ENCODE peak calls at places on chromosomes 13 and 19, in seven cellular contexts. One of them, this sample, is unnamed.

GRCh38 chr19:1566392-1567115 is 1.6 kb downstream of the MEX3D start:
- DNase-seq in ELF-1: peak
- DNase-seq in activated naive CD8-positive, alpha-beta T cell treated with anti-CD3 and anti-CD28 coated beads for 36 hours: no peak
- DNase-seq in lung: peak
- DNase-seq in HCEC 1CT: peak
- DNase-seq in stimulated activated CD4-positive, alpha-beta T cell treated with anti-CD3 and anti-CD28 coated beads, Interleukin-4, amount 100 ng/mL, for 1 hour: no peak
- DNase-seq in activated CD8-positive, alpha-beta T cell treated with anti-CD3 and anti-CD28 coated beads, Interleukin-2, amount 10 ng/mL, durations not matched to agents 7 days and 5 days: no peak
- DNase-seq in this sample: peak

GRCh38 chr13:94673841-94674240 is 38.5 kb downstream of the SOX21 start:
- DNase-seq in ELF-1: peak
- DNase-seq in activated naive CD8-positive, alpha-beta T cell treated with anti-CD3 and anti-CD28 coated beads for 36 hours: no peak
- DNase-seq in lung: no peak
- DNase-seq in HCEC 1CT: no peak
- DNase-seq in stimulated activated CD4-positive, alpha-beta T cell treated with anti-CD3 and anti-CD28 coated beads, Interleukin-4, amount 100 ng/mL, for 1 hour: no peak
- DNase-seq in activated CD8-positive, alpha-beta T cell treated with anti-CD3 and anti-CD28 coated beads, Interleukin-2, amount 10 ng/mL, durations not matched to agents 7 days and 5 days: no peak
- DNase-seq in this sample: no peak

GRCh38 chr13:45545686-45546409 is 69.7 kb downstream of the ERICH6B start:
- DNase-seq in ELF-1: peak
- DNase-seq in activated naive CD8-positive, alpha-beta T cell treated with anti-CD3 and anti-CD28 coated beads for 36 hours: no peak
- DNase-seq in lung: no peak
- DNase-seq in HCEC 1CT: no peak
- DNase-seq in stimulated activated CD4-positive, alpha-beta T cell treated with anti-CD3 and anti-CD28 coated beads, Interleukin-4, amount 100 ng/mL, for 1 hour: no peak
- DNase-seq in activated CD8-positive, alpha-beta T cell treated with anti-CD3 and anti-CD28 coated beads, Interleukin-2, amount 10 ng/mL, durations not matched to agents 7 days and 5 days: no peak
- DNase-seq in this sample: no peak

GRCh38 chr13:93903909-93904308 is 575.6 kb downstream of the DCT start:
- DNase-seq in ELF-1: no peak
- DNase-seq in activated naive CD8-positive, alpha-beta T cell treated with anti-CD3 and anti-CD28 coated beads for 36 hours: no peak
- DNase-seq in lung: no peak
- DNase-seq in HCEC 1CT: no peak
- DNase-seq in stimulated activated CD4-positive, alpha-beta T cell treated with anti-CD3 and anti-CD28 coated beads, Interleukin-4, amount 100 ng/mL, for 1 hour: no peak
- DNase-seq in activated CD8-positive, alpha-beta T cell treated with anti-CD3 and anti-CD28 coated beads, Interleukin-2, amount 10 ng/mL, durations not matched to agents 7 days and 5 days: no peak
- DNase-seq in this sample: no peak

GRCh38 chr19:57830071-57830602 is at the start of gene ZNF587B:
- DNase-seq in ELF-1: peak
- DNase-seq in activated naive CD8-positive, alpha-beta T cell treated with anti-CD3 and anti-CD28 coated beads for 36 hours: peak
- DNase-seq in lung: peak
- DNase-seq in HCEC 1CT: no peak
- DNase-seq in stimulated activated CD4-positive, alpha-beta T cell treated with anti-CD3 and anti-CD28 coated beads, Interleukin-4, amount 100 ng/mL, for 1 hour: peak
- DNase-seq in activated CD8-positive, alpha-beta T cell treated with anti-CD3 and anti-CD28 coated beads, Interleukin-2, amount 10 ng/mL, durations not matched to agents 7 days and 5 days: peak
- DNase-seq in this sample: peak

GRCh38 chr13:61192826-61193225 is 222.8 kb downstream of the PCDH20 start:
- DNase-seq in ELF-1: no peak
- DNase-seq in activated naive CD8-positive, alpha-beta T cell treated with anti-CD3 and anti-CD28 coated beads for 36 hours: no peak
- DNase-seq in lung: no peak
- DNase-seq in HCEC 1CT: no peak
- DNase-seq in stimulated activated CD4-positive, alpha-beta T cell treated with anti-CD3 and anti-CD28 coated beads, Interleukin-4, amount 100 ng/mL, for 1 hour: no peak
- DNase-seq in activated CD8-positive, alpha-beta T cell treated with anti-CD3 and anti-CD28 coated beads, Interleukin-2, amount 10 ng/mL, durations not matched to agents 7 days and 5 days: no peak
- DNase-seq in this sample: no peak

GRCh38 chr19:10566658-10567410 is 1.0 kb upstream of the KRI1 start:
- DNase-seq in ELF-1: no peak
- DNase-seq in activated naive CD8-positive, alpha-beta T cell treated with anti-CD3 and anti-CD28 coated beads for 36 hours: peak
- DNase-seq in lung: no peak
- DNase-seq in HCEC 1CT: no peak
- DNase-seq in stimulated activated CD4-positive, alpha-beta T cell treated with anti-CD3 and anti-CD28 coated beads, Interleukin-4, amount 100 ng/mL, for 1 hour: peak
- DNase-seq in activated CD8-positive, alpha-beta T cell treated with anti-CD3 and anti-CD28 coated beads, Interleukin-2, amount 10 ng/mL, durations not matched to agents 7 days and 5 days: peak
- DNase-seq in this sample: no peak

GRCh38 chr19:19081642-19082151 is 17.9 kb downstream of the SLC25A42 start:
- DNase-seq in ELF-1: peak
- DNase-seq in activated naive CD8-positive, alpha-beta T cell treated with anti-CD3 and anti-CD28 coated beads for 36 hours: no peak
- DNase-seq in lung: no peak
- DNase-seq in HCEC 1CT: no peak
- DNase-seq in stimulated activated CD4-positive, alpha-beta T cell treated with anti-CD3 and anti-CD28 coated beads, Interleukin-4, amount 100 ng/mL, for 1 hour: no peak
- DNase-seq in activated CD8-positive, alpha-beta T cell treated with anti-CD3 and anti-CD28 coated beads, Interleukin-2, amount 10 ng/mL, durations not matched to agents 7 days and 5 days: no peak
- DNase-seq in this sample: no peak

GRCh38 chr19:12092065-12092867 is 27.7 kb downstream of the ZNF844 start:
- DNase-seq in ELF-1: peak
- DNase-seq in activated naive CD8-positive, alpha-beta T cell treated with anti-CD3 and anti-CD28 coated beads for 36 hours: peak
- DNase-seq in lung: peak
- DNase-seq in HCEC 1CT: peak
- DNase-seq in stimulated activated CD4-positive, alpha-beta T cell treated with anti-CD3 and anti-CD28 coated beads, Interleukin-4, amount 100 ng/mL, for 1 hour: peak
- DNase-seq in activated CD8-positive, alpha-beta T cell treated with anti-CD3 and anti-CD28 coated beads, Interleukin-2, amount 10 ng/mL, durations not matched to agents 7 days and 5 days: peak
- DNase-seq in this sample: peak

GRCh38 chr13:50712469-50712868 is 131.0 kb downstream of the DLEU7 start:
- DNase-seq in ELF-1: no peak
- DNase-seq in activated naive CD8-positive, alpha-beta T cell treated with anti-CD3 and anti-CD28 coated beads for 36 hours: no peak
- DNase-seq in lung: no peak
- DNase-seq in HCEC 1CT: no peak
- DNase-seq in stimulated activated CD4-positive, alpha-beta T cell treated with anti-CD3 and anti-CD28 coated beads, Interleukin-4, amount 100 ng/mL, for 1 hour: no peak
- DNase-seq in activated CD8-positive, alpha-beta T cell treated with anti-CD3 and anti-CD28 coated beads, Interleukin-2, amount 10 ng/mL, durations not matched to agents 7 days and 5 days: no peak
- DNase-seq in this sample: no peak

GRCh38 chr13:40494513-40494912 is 171.9 kb downstream of the FOXO1 start:
- DNase-seq in ELF-1: no peak
- DNase-seq in activated naive CD8-positive, alpha-beta T cell treated with anti-CD3 and anti-CD28 coated beads for 36 hours: no peak
- DNase-seq in lung: no peak
- DNase-seq in HCEC 1CT: no peak
- DNase-seq in stimulated activated CD4-positive, alpha-beta T cell treated with anti-CD3 and anti-CD28 coated beads, Interleukin-4, amount 100 ng/mL, for 1 hour: no peak
- DNase-seq in activated CD8-positive, alpha-beta T cell treated with anti-CD3 and anti-CD28 coated beads, Interleukin-2, amount 10 ng/mL, durations not matched to agents 7 days and 5 days: no peak
- DNase-seq in this sample: no peak

GRCh38 chr13:92807343-92807742 is 419.3 kb upstream of the GPC6 start:
- DNase-seq in ELF-1: no peak
- DNase-seq in activated naive CD8-positive, alpha-beta T cell treated with anti-CD3 and anti-CD28 coated beads for 36 hours: no peak
- DNase-seq in lung: no peak
- DNase-seq in HCEC 1CT: no peak
- DNase-seq in stimulated activated CD4-positive, alpha-beta T cell treated with anti-CD3 and anti-CD28 coated beads, Interleukin-4, amount 100 ng/mL, for 1 hour: no peak
- DNase-seq in activated CD8-positive, alpha-beta T cell treated with anti-CD3 and anti-CD28 coated beads, Interleukin-2, amount 10 ng/mL, durations not matched to agents 7 days and 5 days: no peak
- DNase-seq in this sample: no peak

GRCh38 chr13:37446503-37446902 is 152.1 kb downstream of the POSTN start:
- DNase-seq in ELF-1: no peak
- DNase-seq in activated naive CD8-positive, alpha-beta T cell treated with anti-CD3 and anti-CD28 coated beads for 36 hours: no peak
- DNase-seq in lung: no peak
- DNase-seq in HCEC 1CT: peak
- DNase-seq in stimulated activated CD4-positive, alpha-beta T cell treated with anti-CD3 and anti-CD28 coated beads, Interleukin-4, amount 100 ng/mL, for 1 hour: no peak
- DNase-seq in activated CD8-positive, alpha-beta T cell treated with anti-CD3 and anti-CD28 coated beads, Interleukin-2, amount 10 ng/mL, durations not matched to agents 7 days and 5 days: no peak
- DNase-seq in this sample: no peak

GRCh38 chr19:12843999-12844732 is 5.9 kb downstream of the MAST1 start:
- DNase-seq in ELF-1: no peak
- DNase-seq in activated naive CD8-positive, alpha-beta T cell treated with anti-CD3 and anti-CD28 coated beads for 36 hours: no peak
- DNase-seq in lung: no peak
- DNase-seq in HCEC 1CT: peak
- DNase-seq in stimulated activated CD4-positive, alpha-beta T cell treated with anti-CD3 and anti-CD28 coated beads, Interleukin-4, amount 100 ng/mL, for 1 hour: no peak
- DNase-seq in activated CD8-positive, alpha-beta T cell treated with anti-CD3 and anti-CD28 coated beads, Interleukin-2, amount 10 ng/mL, durations not matched to agents 7 days and 5 days: no peak
- DNase-seq in this sample: no peak

GRCh38 chr13:68190826-68191225 is 960.7 kb upstream of the PCDH9 start:
- DNase-seq in ELF-1: peak
- DNase-seq in activated naive CD8-positive, alpha-beta T cell treated with anti-CD3 and anti-CD28 coated beads for 36 hours: no peak
- DNase-seq in lung: no peak
- DNase-seq in HCEC 1CT: peak
- DNase-seq in stimulated activated CD4-positive, alpha-beta T cell treated with anti-CD3 and anti-CD28 coated beads, Interleukin-4, amount 100 ng/mL, for 1 hour: no peak
- DNase-seq in activated CD8-positive, alpha-beta T cell treated with anti-CD3 and anti-CD28 coated beads, Interleukin-2, amount 10 ng/mL, durations not matched to agents 7 days and 5 days: no peak
- DNase-seq in this sample: no peak

GRCh38 chr13:43180036-43180660 is 156.8 kb downstream of the DNAJC15 start:
- DNase-seq in ELF-1: no peak
- DNase-seq in activated naive CD8-positive, alpha-beta T cell treated with anti-CD3 and anti-CD28 coated beads for 36 hours: no peak
- DNase-seq in lung: no peak
- DNase-seq in HCEC 1CT: no peak
- DNase-seq in stimulated activated CD4-positive, alpha-beta T cell treated with anti-CD3 and anti-CD28 coated beads, Interleukin-4, amount 100 ng/mL, for 1 hour: no peak
- DNase-seq in activated CD8-positive, alpha-beta T cell treated with anti-CD3 and anti-CD28 coated beads, Interleukin-2, amount 10 ng/mL, durations not matched to agents 7 days and 5 days: no peak
- DNase-seq in this sample: no peak

GRCh38 chr13:76723551-76724232 is 162.5 kb downstream of the KCTD12 start:
- DNase-seq in ELF-1: peak
- DNase-seq in activated naive CD8-positive, alpha-beta T cell treated with anti-CD3 and anti-CD28 coated beads for 36 hours: no peak
- DNase-seq in lung: peak
- DNase-seq in HCEC 1CT: peak
- DNase-seq in stimulated activated CD4-positive, alpha-beta T cell treated with anti-CD3 and anti-CD28 coated beads, Interleukin-4, amount 100 ng/mL, for 1 hour: no peak
- DNase-seq in activated CD8-positive, alpha-beta T cell treated with anti-CD3 and anti-CD28 coated beads, Interleukin-2, amount 10 ng/mL, durations not matched to agents 7 days and 5 days: peak
- DNase-seq in this sample: no peak

GRCh38 chr19:56639217-56639616 is 3.7 kb upstream of the SMIM17 start:
- DNase-seq in ELF-1: peak
- DNase-seq in activated naive CD8-positive, alpha-beta T cell treated with anti-CD3 and anti-CD28 coated beads for 36 hours: no peak
- DNase-seq in lung: no peak
- DNase-seq in HCEC 1CT: no peak
- DNase-seq in stimulated activated CD4-positive, alpha-beta T cell treated with anti-CD3 and anti-CD28 coated beads, Interleukin-4, amount 100 ng/mL, for 1 hour: no peak
- DNase-seq in activated CD8-positive, alpha-beta T cell treated with anti-CD3 and anti-CD28 coated beads, Interleukin-2, amount 10 ng/mL, durations not matched to agents 7 days and 5 days: peak
- DNase-seq in this sample: no peak

GRCh38 chr19:46081928-46082727 is 41.3 kb upstream of the IGFL4 start:
- DNase-seq in ELF-1: peak
- DNase-seq in activated naive CD8-positive, alpha-beta T cell treated with anti-CD3 and anti-CD28 coated beads for 36 hours: no peak
- DNase-seq in lung: peak
- DNase-seq in HCEC 1CT: peak
- DNase-seq in stimulated activated CD4-positive, alpha-beta T cell treated with anti-CD3 and anti-CD28 coated beads, Interleukin-4, amount 100 ng/mL, for 1 hour: no peak
- DNase-seq in activated CD8-positive, alpha-beta T cell treated with anti-CD3 and anti-CD28 coated beads, Interleukin-2, amount 10 ng/mL, durations not matched to agents 7 days and 5 days: no peak
- DNase-seq in this sample: no peak

GRCh38 chr13:48448963-48449614 is 36.2 kb upstream of the LPAR6 start:
- DNase-seq in ELF-1: no peak
- DNase-seq in activated naive CD8-positive, alpha-beta T cell treated with anti-CD3 and anti-CD28 coated beads for 36 hours: no peak
- DNase-seq in lung: no peak
- DNase-seq in HCEC 1CT: peak
- DNase-seq in stimulated activated CD4-positive, alpha-beta T cell treated with anti-CD3 and anti-CD28 coated beads, Interleukin-4, amount 100 ng/mL, for 1 hour: no peak
- DNase-seq in activated CD8-positive, alpha-beta T cell treated with anti-CD3 and anti-CD28 coated beads, Interleukin-2, amount 10 ng/mL, durations not matched to agents 7 days and 5 days: peak
- DNase-seq in this sample: no peak

GRCh38 chr19:17183271-17183757 is 31.8 kb upstream of the USE1 start:
- DNase-seq in ELF-1: no peak
- DNase-seq in activated naive CD8-positive, alpha-beta T cell treated with anti-CD3 and anti-CD28 coated beads for 36 hours: peak
- DNase-seq in lung: no peak
- DNase-seq in HCEC 1CT: no peak
- DNase-seq in stimulated activated CD4-positive, alpha-beta T cell treated with anti-CD3 and anti-CD28 coated beads, Interleukin-4, amount 100 ng/mL, for 1 hour: peak
- DNase-seq in activated CD8-positive, alpha-beta T cell treated with anti-CD3 and anti-CD28 coated beads, Interleukin-2, amount 10 ng/mL, durations not matched to agents 7 days and 5 days: peak
- DNase-seq in this sample: no peak

GRCh38 chr13:114012921-114013320 is 39.0 kb upstream of the C13orf46 start:
- DNase-seq in ELF-1: no peak
- DNase-seq in activated naive CD8-positive, alpha-beta T cell treated with anti-CD3 and anti-CD28 coated beads for 36 hours: no peak
- DNase-seq in lung: no peak
- DNase-seq in HCEC 1CT: no peak
- DNase-seq in stimulated activated CD4-positive, alpha-beta T cell treated with anti-CD3 and anti-CD28 coated beads, Interleukin-4, amount 100 ng/mL, for 1 hour: no peak
- DNase-seq in activated CD8-positive, alpha-beta T cell treated with anti-CD3 and anti-CD28 coated beads, Interleukin-2, amount 10 ng/mL, durations not matched to agents 7 days and 5 days: no peak
- DNase-seq in this sample: no peak

GRCh38 chr13:44470623-44471562 is 97.3 kb downstream of the SERP2 start:
- DNase-seq in ELF-1: no peak
- DNase-seq in activated naive CD8-positive, alpha-beta T cell treated with anti-CD3 and anti-CD28 coated beads for 36 hours: no peak
- DNase-seq in lung: no peak
- DNase-seq in HCEC 1CT: peak
- DNase-seq in stimulated activated CD4-positive, alpha-beta T cell treated with anti-CD3 and anti-CD28 coated beads, Interleukin-4, amount 100 ng/mL, for 1 hour: no peak
- DNase-seq in activated CD8-positive, alpha-beta T cell treated with anti-CD3 and anti-CD28 coated beads, Interleukin-2, amount 10 ng/mL, durations not matched to agents 7 days and 5 days: no peak
- DNase-seq in this sample: no peak

GRCh38 chr13:55160911-55161310 is 1979.8 kb upstream of the PRR20A start:
- DNase-seq in ELF-1: no peak
- DNase-seq in activated naive CD8-positive, alpha-beta T cell treated with anti-CD3 and anti-CD28 coated beads for 36 hours: no peak
- DNase-seq in lung: no peak
- DNase-seq in HCEC 1CT: no peak
- DNase-seq in stimulated activated CD4-positive, alpha-beta T cell treated with anti-CD3 and anti-CD28 coated beads, Interleukin-4, amount 100 ng/mL, for 1 hour: no peak
- DNase-seq in activated CD8-positive, alpha-beta T cell treated with anti-CD3 and anti-CD28 coated beads, Interleukin-2, amount 10 ng/mL, durations not matched to agents 7 days and 5 days: no peak
- DNase-seq in this sample: no peak

GRCh38 chr19:45934551-45935230 is 20.1 kb upstream of the NANOS2 start:
- DNase-seq in ELF-1: no peak
- DNase-seq in activated naive CD8-positive, alpha-beta T cell treated with anti-CD3 and anti-CD28 coated beads for 36 hours: no peak
- DNase-seq in lung: no peak
- DNase-seq in HCEC 1CT: no peak
- DNase-seq in stimulated activated CD4-positive, alpha-beta T cell treated with anti-CD3 and anti-CD28 coated beads, Interleukin-4, amount 100 ng/mL, for 1 hour: no peak
- DNase-seq in activated CD8-positive, alpha-beta T cell treated with anti-CD3 and anti-CD28 coated beads, Interleukin-2, amount 10 ng/mL, durations not matched to agents 7 days and 5 days: no peak
- DNase-seq in this sample: no peak

GRCh38 chr13:30865131-30866009 is 40.7 kb upstream of the MEDAG start:
- DNase-seq in ELF-1: peak
- DNase-seq in activated naive CD8-positive, alpha-beta T cell treated with anti-CD3 and anti-CD28 coated beads for 36 hours: peak
- DNase-seq in lung: peak
- DNase-seq in HCEC 1CT: peak
- DNase-seq in stimulated activated CD4-positive, alpha-beta T cell treated with anti-CD3 and anti-CD28 coated beads, Interleukin-4, amount 100 ng/mL, for 1 hour: peak
- DNase-seq in activated CD8-positive, alpha-beta T cell treated with anti-CD3 and anti-CD28 coated beads, Interleukin-2, amount 10 ng/mL, durations not matched to agents 7 days and 5 days: peak
- DNase-seq in this sample: peak

GRCh38 chr19:33235996-33236350 is 10.3 kb upstream of the SLC7A10 start:
- DNase-seq in ELF-1: no peak
- DNase-seq in activated naive CD8-positive, alpha-beta T cell treated with anti-CD3 and anti-CD28 coated beads for 36 hours: no peak
- DNase-seq in lung: no peak
- DNase-seq in HCEC 1CT: no peak
- DNase-seq in stimulated activated CD4-positive, alpha-beta T cell treated with anti-CD3 and anti-CD28 coated beads, Interleukin-4, amount 100 ng/mL, for 1 hour: no peak
- DNase-seq in activated CD8-positive, alpha-beta T cell treated with anti-CD3 and anti-CD28 coated beads, Interleukin-2, amount 10 ng/mL, durations not matched to agents 7 days and 5 days: no peak
- DNase-seq in this sample: no peak

GRCh38 chr13:49443327-49443688 is 556 bp downstream of the CAB39L start:
- DNase-seq in ELF-1: no peak
- DNase-seq in activated naive CD8-positive, alpha-beta T cell treated with anti-CD3 and anti-CD28 coated beads for 36 hours: no peak
- DNase-seq in lung: peak
- DNase-seq in HCEC 1CT: no peak
- DNase-seq in stimulated activated CD4-positive, alpha-beta T cell treated with anti-CD3 and anti-CD28 coated beads, Interleukin-4, amount 100 ng/mL, for 1 hour: no peak
- DNase-seq in activated CD8-positive, alpha-beta T cell treated with anti-CD3 and anti-CD28 coated beads, Interleukin-2, amount 10 ng/mL, durations not matched to agents 7 days and 5 days: no peak
- DNase-seq in this sample: no peak

GRCh38 chr13:32409561-32410440 is 18.1 kb downstream of the N4BP2L1 start:
- DNase-seq in ELF-1: peak
- DNase-seq in activated naive CD8-positive, alpha-beta T cell treated with anti-CD3 and anti-CD28 coated beads for 36 hours: no peak
- DNase-seq in lung: no peak
- DNase-seq in HCEC 1CT: no peak
- DNase-seq in stimulated activated CD4-positive, alpha-beta T cell treated with anti-CD3 and anti-CD28 coated beads, Interleukin-4, amount 100 ng/mL, for 1 hour: no peak
- DNase-seq in activated CD8-positive, alpha-beta T cell treated with anti-CD3 and anti-CD28 coated beads, Interleukin-2, amount 10 ng/mL, durations not matched to agents 7 days and 5 days: no peak
- DNase-seq in this sample: no peak

GRCh38 chr13:99743079-99743478 is 228.5 kb downstream of the ZIC5 start:
- DNase-seq in ELF-1: no peak
- DNase-seq in activated naive CD8-positive, alpha-beta T cell treated with anti-CD3 and anti-CD28 coated beads for 36 hours: no peak
- DNase-seq in lung: no peak
- DNase-seq in HCEC 1CT: no peak
- DNase-seq in stimulated activated CD4-positive, alpha-beta T cell treated with anti-CD3 and anti-CD28 coated beads, Interleukin-4, amount 100 ng/mL, for 1 hour: no peak
- DNase-seq in activated CD8-positive, alpha-beta T cell treated with anti-CD3 and anti-CD28 coated beads, Interleukin-2, amount 10 ng/mL, durations not matched to agents 7 days and 5 days: no peak
- DNase-seq in this sample: no peak

GRCh38 chr13:90485441-90485840 is 862.0 kb upstream of the MIR17HG start:
- DNase-seq in ELF-1: no peak
- DNase-seq in activated naive CD8-positive, alpha-beta T cell treated with anti-CD3 and anti-CD28 coated beads for 36 hours: no peak
- DNase-seq in lung: no peak
- DNase-seq in HCEC 1CT: peak
- DNase-seq in stimulated activated CD4-positive, alpha-beta T cell treated with anti-CD3 and anti-CD28 coated beads, Interleukin-4, amount 100 ng/mL, for 1 hour: no peak
- DNase-seq in activated CD8-positive, alpha-beta T cell treated with anti-CD3 and anti-CD28 coated beads, Interleukin-2, amount 10 ng/mL, durations not matched to agents 7 days and 5 days: no peak
- DNase-seq in this sample: no peak

GRCh38 chr19:1400281-1401137 is 833 bp downstream of the GAMT start:
- DNase-seq in ELF-1: no peak
- DNase-seq in activated naive CD8-positive, alpha-beta T cell treated with anti-CD3 and anti-CD28 coated beads for 36 hours: no peak
- DNase-seq in lung: no peak
- DNase-seq in HCEC 1CT: no peak
- DNase-seq in stimulated activated CD4-positive, alpha-beta T cell treated with anti-CD3 and anti-CD28 coated beads, Interleukin-4, amount 100 ng/mL, for 1 hour: no peak
- DNase-seq in activated CD8-positive, alpha-beta T cell treated with anti-CD3 and anti-CD28 coated beads, Interleukin-2, amount 10 ng/mL, durations not matched to agents 7 days and 5 days: peak
- DNase-seq in this sample: peak

GRCh38 chr13:112699318-112699918 is 9.6 kb downstream of the ATP11A start:
- DNase-seq in ELF-1: no peak
- DNase-seq in activated naive CD8-positive, alpha-beta T cell treated with anti-CD3 and anti-CD28 coated beads for 36 hours: no peak
- DNase-seq in lung: no peak
- DNase-seq in HCEC 1CT: no peak
- DNase-seq in stimulated activated CD4-positive, alpha-beta T cell treated with anti-CD3 and anti-CD28 coated beads, Interleukin-4, amount 100 ng/mL, for 1 hour: no peak
- DNase-seq in activated CD8-positive, alpha-beta T cell treated with anti-CD3 and anti-CD28 coated beads, Interleukin-2, amount 10 ng/mL, durations not matched to agents 7 days and 5 days: no peak
- DNase-seq in this sample: peak

GRCh38 chr19:19477705-19478383 is 37.5 kb downstream of the TSSK6 start:
- DNase-seq in ELF-1: no peak
- DNase-seq in activated naive CD8-positive, alpha-beta T cell treated with anti-CD3 and anti-CD28 coated beads for 36 hours: no peak
- DNase-seq in lung: no peak
- DNase-seq in HCEC 1CT: no peak
- DNase-seq in stimulated activated CD4-positive, alpha-beta T cell treated with anti-CD3 and anti-CD28 coated beads, Interleukin-4, amount 100 ng/mL, for 1 hour: no peak
- DNase-seq in activated CD8-positive, alpha-beta T cell treated with anti-CD3 and anti-CD28 coated beads, Interleukin-2, amount 10 ng/mL, durations not matched to agents 7 days and 5 days: no peak
- DNase-seq in this sample: peak

GRCh38 chr19:3403489-3404323 is 37.3 kb downstream of the NFIC start:
- DNase-seq in ELF-1: no peak
- DNase-seq in activated naive CD8-positive, alpha-beta T cell treated with anti-CD3 and anti-CD28 coated beads for 36 hours: no peak
- DNase-seq in lung: peak
- DNase-seq in HCEC 1CT: peak
- DNase-seq in stimulated activated CD4-positive, alpha-beta T cell treated with anti-CD3 and anti-CD28 coated beads, Interleukin-4, amount 100 ng/mL, for 1 hour: no peak
- DNase-seq in activated CD8-positive, alpha-beta T cell treated with anti-CD3 and anti-CD28 coated beads, Interleukin-2, amount 10 ng/mL, durations not matched to agents 7 days and 5 days: no peak
- DNase-seq in this sample: peak

GRCh38 chr13:50123862-50124535 is 108.8 kb downstream of the KCNRG start:
- DNase-seq in ELF-1: peak
- DNase-seq in activated naive CD8-positive, alpha-beta T cell treated with anti-CD3 and anti-CD28 coated beads for 36 hours: peak
- DNase-seq in lung: peak
- DNase-seq in HCEC 1CT: peak
- DNase-seq in stimulated activated CD4-positive, alpha-beta T cell treated with anti-CD3 and anti-CD28 coated beads, Interleukin-4, amount 100 ng/mL, for 1 hour: peak
- DNase-seq in activated CD8-positive, alpha-beta T cell treated with anti-CD3 and anti-CD28 coated beads, Interleukin-2, amount 10 ng/mL, durations not matched to agents 7 days and 5 days: peak
- DNase-seq in this sample: peak

GRCh38 chr13:51895906-51896888 is 34.4 kb downstream of the CCDC70 start:
- DNase-seq in ELF-1: peak
- DNase-seq in activated naive CD8-positive, alpha-beta T cell treated with anti-CD3 and anti-CD28 coated beads for 36 hours: peak
- DNase-seq in lung: peak
- DNase-seq in HCEC 1CT: peak
- DNase-seq in stimulated activated CD4-positive, alpha-beta T cell treated with anti-CD3 and anti-CD28 coated beads, Interleukin-4, amount 100 ng/mL, for 1 hour: peak
- DNase-seq in activated CD8-positive, alpha-beta T cell treated with anti-CD3 and anti-CD28 coated beads, Interleukin-2, amount 10 ng/mL, durations not matched to agents 7 days and 5 days: peak
- DNase-seq in this sample: peak

GRCh38 chr19:18532208-18532890 is 10.5 kb upstream of the ELL start:
- DNase-seq in ELF-1: no peak
- DNase-seq in activated naive CD8-positive, alpha-beta T cell treated with anti-CD3 and anti-CD28 coated beads for 36 hours: no peak
- DNase-seq in lung: no peak
- DNase-seq in HCEC 1CT: no peak
- DNase-seq in stimulated activated CD4-positive, alpha-beta T cell treated with anti-CD3 and anti-CD28 coated beads, Interleukin-4, amount 100 ng/mL, for 1 hour: no peak
- DNase-seq in activated CD8-positive, alpha-beta T cell treated with anti-CD3 and anti-CD28 coated beads, Interleukin-2, amount 10 ng/mL, durations not matched to agents 7 days and 5 days: no peak
- DNase-seq in this sample: no peak

This sample was measured in stomach.